ENCODE peak calls at places on chromosomes 16 and 17, in six cellular contexts. D, F, C, X, I and M are unnamed samples.

GRCh38 chr16:51763072-51763658 is 612.1 kb upstream of the SALL1 start:
- DNase-seq in X (no peak), I (no peak), D (no peak), F (no peak), C (no peak), M (no peak)

GRCh38 chr17:50165867-50166517 is at the start of gene SGCA:
- DNase-seq in D (no peak), F (no peak), I (no peak), X (no peak), C (no peak), M (no peak)

GRCh38 chr17:58097384-58098088 is 14.3 kb downstream of the DYNLL2 start:
- DNase-seq in X (no peak), F (no peak), I (no peak), D (no peak), C (no peak), M (no peak)

GRCh38 chr16:12584488-12585233 is 219.0 kb downstream of the CPPED1 start:
- DNase-seq in X (no peak), I (peak; percentile 43), C (no peak), F (no peak), D (no peak), M (no peak)

GRCh38 chr17:75412455-75413317 is 7.2 kb upstream of the GRB2 start:
- DNase-seq in F (peak; percentile 36), C (peak; percentile 81), D (no peak), I (peak; percentile 70), X (peak; percentile 72), M (peak; percentile 55)

GRCh38 chr16:89094252-89094901 is 725 bp downstream of the ACSF3 start:
- DNase-seq in D (no peak), C (peak; percentile 63), I (peak; percentile 27), F (no peak), X (peak; percentile 46), M (peak; percentile 3)

GRCh38 chr16:85220125-85220839 is 108.0 kb upstream of the CIBAR2 start:
- DNase-seq in F (peak; percentile 78), D (peak; percentile 75), I (peak; percentile 28), X (peak; percentile 75), C (peak; percentile 92), M (peak; percentile 60)

GRCh38 chr17:75011788-75012319 is 616 bp upstream of the MRPL58 start:
- DNase-seq in F (peak; percentile 61), C (peak; percentile 77), I (peak; percentile 13), D (no peak), X (peak; percentile 75), M (peak; percentile 72)

GRCh38 chr17:74599531-74599939 is 7.5 kb upstream of the CD300LD start:
- DNase-seq in I (no peak), F (no peak), X (no peak), D (no peak), C (peak; percentile 68), M (no peak)

GRCh38 chr17:1958134-1958881 is 66.8 kb downstream of the RTN4RL1 start:
- DNase-seq in F (no peak), D (no peak), I (no peak), X (no peak), C (no peak), M (no peak)

GRCh38 chr17:43905985-43906852 is 1.1 kb downstream of the MPP2 start:
- DNase-seq in X (peak; percentile 58), C (peak; percentile 89), I (peak; percentile 59), D (peak; percentile 61), F (no peak), M (no peak)

GRCh38 chr16:85310868-85311585 is 198.8 kb upstream of the CIBAR2 start:
- DNase-seq in F (no peak), X (no peak), C (no peak), I (no peak), D (no peak), M (no peak)

GRCh38 chr16:9047689-9048301 is 43.6 kb upstream of the HAPSTR1 start:
- DNase-seq in D (peak; percentile 70), I (peak; percentile 84), X (peak; percentile 80), C (no peak), F (peak; percentile 99), M (peak; percentile 100)

GRCh38 chr16:87006021-87006420 is 311.2 kb downstream of the C16orf95 start:
- DNase-seq in I (no peak), X (no peak), C (no peak), D (no peak), F (no peak), M (no peak)

GRCh38 chr16:21643787-21644186 is 8.6 kb downstream of the IGSF6 start:
- DNase-seq in X (no peak), I (no peak), D (no peak), F (no peak), C (no peak), M (no peak)

GRCh38 chr16:79677799-79678525 is 77.4 kb upstream of the MAF start:
- DNase-seq in C (no peak), D (no peak), X (no peak), F (no peak), I (no peak), M (no peak)

GRCh38 chr16:1351215-1351581 is 480 bp downstream of the TSR3 start:
- DNase-seq in X (no peak), F (no peak), C (no peak), I (no peak), D (no peak), M (no peak)
- TF ChIP-seq CTCF in X (no peak), F (no peak), C (no peak), I (no peak), D (no peak), M (no peak)

GRCh38 chr17:62690168-62690897 is 62.9 kb downstream of the MRC2 start:
- DNase-seq in D (no peak), I (no peak), F (no peak), C (no peak), X (no peak), M (no peak)
- TF ChIP-seq CTCF in D (no peak), I (no peak), F (peak; percentile 14), C (peak; percentile 23), X (no peak), M (peak; percentile 21)

GRCh38 chr16:50719401-50720337 is 22.2 kb upstream of the CYLD start:
- DNase-seq in F (no peak), I (peak; percentile 74), C (no peak), D (no peak), X (peak; percentile 56), M (no peak)
- TF ChIP-seq CTCF in F (no peak), I (no peak), C (no peak), D (no peak), X (no peak), M (no peak)

DNA sequence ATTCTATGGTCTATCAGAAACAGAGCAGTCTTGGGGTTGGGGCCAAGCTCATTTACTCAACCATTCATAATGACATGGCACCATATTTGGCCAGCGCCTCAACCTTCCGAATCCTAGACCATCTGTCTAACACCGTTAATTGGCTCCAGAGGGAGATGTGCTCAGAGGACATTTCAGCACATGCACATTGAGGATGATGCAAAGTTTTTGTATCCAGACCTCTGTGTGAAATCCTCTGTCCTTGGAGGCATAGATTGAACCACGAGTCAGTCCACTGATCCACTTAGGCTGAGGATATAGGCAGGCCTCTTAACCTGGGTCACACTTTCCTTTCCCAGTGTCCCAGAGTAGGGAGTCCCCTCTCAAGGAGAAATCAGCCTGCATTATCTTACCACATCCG is 85.5 kb downstream of the SHISA6 start:
- DNase-seq in X (no peak), C (no peak), D (no peak), F (no peak), I (no peak), M (no peak)
- TF ChIP-seq CTCF in X (no peak), C (no peak), D (no peak), F (no peak), I (no peak), M (no peak)

GRCh38 chr16:50323335-50324011 is 45.3 kb downstream of the BRD7 start:
- DNase-seq in C (peak; percentile 36), I (no peak), D (no peak), X (no peak), F (peak; percentile 21), M (peak; percentile 60)
- TF ChIP-seq CTCF in C (peak; percentile 38), I (no peak), D (peak; percentile 12), X (peak; percentile 13), F (peak; percentile 10), M (peak; percentile 65)

GRCh38 chr17:45770632-45771472 is 13.3 kb upstream of the CRHR1 start:
- DNase-seq in C (no peak), F (no peak), D (no peak), X (no peak), I (no peak), M (no peak)

GRCh38 chr17:45763182-45763581 is 20.9 kb upstream of the CRHR1 start:
- DNase-seq in C (no peak), D (no peak), X (no peak), F (no peak), I (no peak), M (no peak)

GRCh38 chr17:45764479-45764878 is 19.6 kb upstream of the CRHR1 start:
- DNase-seq in X (no peak), C (no peak), I (no peak), F (no peak), D (no peak), M (no peak)

GRCh38 chr17:45771473-45771959 is 12.6 kb upstream of the CRHR1 start:
- DNase-seq in D (no peak), I (no peak), C (no peak), F (no peak), X (no peak), M (no peak)

GRCh38 chr17:45768000-45768399 is 16.1 kb upstream of the CRHR1 start:
- DNase-seq in D (no peak), X (no peak), C (no peak), I (no peak), F (no peak), M (peak; percentile 4)
- TF ChIP-seq CTCF in D (no peak), X (no peak), C (peak; percentile 13), I (no peak), F (no peak), M (peak; percentile 10)

DNA sequence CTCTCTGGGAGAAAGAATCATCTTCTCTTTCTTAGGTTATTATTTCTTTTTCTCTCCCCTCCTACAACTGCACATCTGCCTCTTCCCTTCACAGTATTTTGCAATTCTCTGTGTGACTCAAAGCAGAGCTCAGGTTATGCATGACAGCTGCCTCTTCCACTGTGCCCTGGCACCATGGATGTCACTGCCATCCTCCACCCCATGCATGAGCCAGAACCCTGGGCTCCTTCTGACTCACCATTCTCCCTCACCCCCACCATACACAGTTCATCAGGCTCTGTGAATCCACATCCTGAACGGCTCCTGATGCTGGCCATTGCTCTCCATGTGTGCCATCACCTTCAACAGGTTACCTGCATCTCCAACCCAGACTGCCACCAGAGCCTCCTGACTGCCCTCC is 23.9 kb downstream of the CA10 start:
- DNase-seq in D (no peak), I (no peak), F (no peak), C (no peak), X (no peak), M (no peak)
- TF ChIP-seq CTCF in D (no peak), I (no peak), F (no peak), C (no peak), X (no peak), M (no peak)

GRCh38 chr16:7614022-7614795 is 281.6 kb downstream of the RBFOX1 start:
- DNase-seq in D (no peak), I (no peak), C (no peak), X (no peak), F (no peak), M (no peak)

GRCh38 chr16:7613518-7613917 is 280.9 kb downstream of the RBFOX1 start:
- DNase-seq in D (no peak), C (no peak), I (no peak), X (no peak), F (no peak), M (no peak)

GRCh38 chr16:7615565-7615964 is 282.9 kb downstream of the RBFOX1 start:
- DNase-seq in F (no peak), I (no peak), C (peak; percentile 15), X (no peak), D (no peak), M (no peak)
- TF ChIP-seq CTCF in F (no peak), I (no peak), C (no peak), X (no peak), D (no peak), M (no peak)